ENCODE peak calls at places on chromosome 20, in five cellular contexts. R, E, B, Q and G are unnamed samples. For H3K4me1, the result is how much of the 10 kb centered on the place peaks cover.

GRCh38 chr20:40582531-40582930 is 106.5 kb downstream of the MAFB start:
- DNase-seq in R (peak), E (no peak), B (no peak), Q (no peak), G (no peak)

GRCh38 chr20:9068232-9068781 is 580 bp upstream of the PLCB4 start:
- DNase-seq in R (peak), E (peak), B (peak), Q (peak), G (no peak)

GRCh38 chr20:46803446-46804020 is 91.1 kb upstream of the EYA2 start:
- DNase-seq in R (no peak), E (no peak), B (no peak), Q (no peak), G (no peak)

GRCh38 chr20:24690408-24690807 is 221.0 kb downstream of the SYNDIG1 start:
- DNase-seq in R (no peak), E (no peak), B (no peak), Q (no peak), G (no peak)

GRCh38 chr20:58603656-58604184 is 47.4 kb upstream of the STX16 start:
- DNase-seq in R (no peak), E (no peak), B (no peak), Q (peak), G (no peak)

GRCh38 chr20:137668-138131 is 4.7 kb upstream of the DEFB126 start:
- DNase-seq in R (no peak), E (peak), B (no peak), Q (no peak), G (no peak)

GRCh38 chr20:1389703-1390385 is 3.0 kb downstream of the FKBP1A start:
- DNase-seq in R (no peak), E (no peak), B (no peak), Q (no peak), G (no peak)

GRCh38 chr20:51861726-51862466 is 59.6 kb upstream of the SALL4 start:
- DNase-seq in R (no peak), E (no peak), B (no peak), Q (no peak), G (no peak)

GRCh38 chr20:10558635-10559187 is 115.1 kb downstream of the JAG1 start:
- DNase-seq in R (no peak), E (no peak), B (no peak), Q (no peak), G (peak)

GRCh38 chr20:44074252-44075151 is 112.5 kb downstream of the JPH2 start:
- DNase-seq in R (no peak), E (no peak), B (no peak), Q (no peak), G (peak)

GRCh38 chr20:41245086-41245707 is 72.3 kb downstream of the ZHX3 start:
- DNase-seq in R (no peak), E (no peak), B (no peak), Q (no peak), G (no peak)

GRCh38 chr20:2005359-2005758 is 11.5 kb upstream of the PDYN start:
- DNase-seq in R (no peak), E (no peak), B (no peak), Q (no peak), G (no peak)

GRCh38 chr20:3074812-3075211 is 3.4 kb downstream of the OXT start:
- DNase-seq in R (no peak), E (no peak), B (no peak), Q (no peak), G (no peak)

GRCh38 chr20:3072530-3073250 is 1.3 kb downstream of the OXT start:
- DNase-seq in R (no peak), E (no peak), B (no peak), Q (no peak), G (no peak)

GRCh38 chr20:3071266-3071609 is 182 bp upstream of the OXT start:
- DNase-seq in R (no peak), E (no peak), B (no peak), Q (no peak), G (no peak)

GRCh38 chr20:3068986-3069900 is 2.2 kb upstream of the OXT start:
- DNase-seq in R (no peak), E (no peak), B (no peak), Q (no peak), G (no peak)

GRCh38 chr20:3071610-3072529 is at the start of gene OXT:
- DNase-seq in R (peak), E (no peak), B (no peak), Q (peak), G (no peak)
- H3K4me3 ChIP-seq in R (peak), E (peak), B (peak), Q (peak), G (peak)

DNA sequence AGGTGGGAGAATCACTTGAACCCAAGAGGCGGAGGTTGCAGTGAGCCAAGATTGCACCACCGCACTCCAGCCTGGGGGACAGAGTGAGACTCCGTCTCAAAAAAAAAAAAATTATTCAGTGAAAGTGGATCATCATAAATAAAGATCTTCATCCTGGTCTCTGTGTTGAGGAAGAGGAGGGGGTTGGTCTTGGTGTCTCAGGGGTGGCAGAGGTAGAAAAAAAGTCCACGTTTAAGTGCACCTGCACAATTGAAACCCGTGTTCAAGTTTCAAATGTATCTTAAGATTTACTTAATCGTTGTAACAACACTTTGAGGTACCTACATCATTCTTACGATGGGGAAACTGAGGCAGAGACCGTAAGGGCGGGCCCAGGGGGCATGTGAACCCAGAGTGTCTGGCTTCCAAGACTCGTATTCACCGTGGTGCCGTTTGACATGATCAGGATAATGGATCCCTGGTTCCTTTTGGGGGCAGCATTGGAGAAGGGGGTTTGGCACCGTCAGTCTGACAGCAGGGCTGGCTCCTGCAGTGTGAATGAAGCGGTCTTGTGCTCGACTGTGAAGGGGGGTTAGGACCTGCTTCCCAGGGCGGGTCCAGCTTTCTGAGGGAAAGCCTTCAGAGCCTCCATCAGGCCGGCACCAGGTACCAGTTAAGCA is 32.9 kb upstream of the ID1 start:
- DNase-seq in R (no peak), E (peak), B (no peak), Q (no peak), G (no peak)
- TF ChIP-seq CTCF in R (peak), E (no peak), B (no peak), Q (no peak), G (no peak)

GRCh38 chr20:17941087-17941825 is 27.3 kb downstream of the SNX5 start:
- DNase-seq in R (no peak), E (no peak), B (no peak), Q (no peak), G (no peak)
- H3K4me1 ChIP-seq in R (under half), E (under half), B (under half), Q (under half), G (under half)

DNA sequence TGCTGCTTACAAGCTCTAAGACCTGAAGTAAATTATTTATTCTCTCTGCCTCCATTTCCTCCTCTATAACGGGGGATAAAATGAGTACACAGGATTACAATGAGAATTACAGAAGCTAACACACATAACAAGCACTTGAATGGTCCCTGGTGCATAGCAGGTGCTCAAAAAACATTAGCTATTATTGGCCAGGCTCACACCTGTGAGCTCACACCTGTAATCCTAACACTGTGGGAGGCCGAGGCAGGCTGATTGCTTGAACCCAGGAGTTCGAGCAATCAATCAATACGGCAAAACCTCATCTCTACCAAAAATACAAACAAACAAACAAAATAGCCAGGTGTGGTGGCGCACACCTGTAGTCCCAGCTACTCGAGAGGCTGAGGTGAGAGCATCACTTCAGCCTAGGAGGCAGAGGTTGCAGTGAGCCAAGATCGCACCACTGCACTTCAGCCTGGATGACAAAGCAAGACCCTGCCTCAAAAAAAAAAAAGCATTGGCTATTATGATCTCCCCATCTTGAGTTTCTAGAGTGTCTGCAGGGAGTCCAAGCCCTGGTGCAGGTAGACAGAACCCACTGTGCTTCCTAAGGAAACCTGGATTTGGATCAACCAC is 68.1 kb downstream of the PREX1 start:
- DNase-seq in R (no peak), E (no peak), B (no peak), Q (no peak), G (no peak)
- H3K4me3 ChIP-seq in R (no peak), E (no peak), B (no peak), Q (no peak), G (no peak)

GRCh38 chr20:14935285-14935684 is 597.9 kb upstream of the FLRT3 start:
- DNase-seq in R (no peak), E (no peak), B (no peak), Q (no peak), G (no peak)
- TF ChIP-seq CTCF in R (no peak), E (no peak), B (no peak), Q (no peak), G (no peak)

DNA sequence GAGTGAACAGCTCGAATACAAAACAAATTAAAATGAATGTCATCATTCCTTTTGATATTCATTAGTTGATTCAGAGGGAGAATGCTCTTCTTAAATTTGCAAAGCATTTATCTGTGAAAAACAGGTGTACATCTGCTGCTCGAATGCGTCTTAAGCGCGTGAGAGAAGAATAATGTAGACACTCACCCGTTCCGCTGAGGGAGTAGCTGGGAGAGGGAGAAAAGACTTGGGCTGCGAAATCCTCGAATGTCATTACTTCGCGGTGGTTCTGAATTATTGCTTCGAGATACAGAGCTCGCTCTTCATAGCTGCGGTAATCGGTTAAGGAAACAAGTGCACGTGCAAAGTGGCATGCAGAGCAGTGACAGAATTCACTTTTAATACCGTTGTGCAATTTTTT is 43.9 kb downstream of the INSM1 start:
- DNase-seq in R (no peak), E (no peak), B (no peak), Q (no peak), G (no peak)
- H3K4me1 ChIP-seq in R (under half), E (half or more), B (under half), Q (under half), G (under half)

GRCh38 chr20:63224272-63225081 is 8.5 kb upstream of the YTHDF1 start:
- DNase-seq in R (peak), E (no peak), B (peak), Q (no peak), G (no peak)
- H3K4me3 ChIP-seq in R (no peak), E (no peak), B (no peak), Q (no peak), G (no peak)

DNA sequence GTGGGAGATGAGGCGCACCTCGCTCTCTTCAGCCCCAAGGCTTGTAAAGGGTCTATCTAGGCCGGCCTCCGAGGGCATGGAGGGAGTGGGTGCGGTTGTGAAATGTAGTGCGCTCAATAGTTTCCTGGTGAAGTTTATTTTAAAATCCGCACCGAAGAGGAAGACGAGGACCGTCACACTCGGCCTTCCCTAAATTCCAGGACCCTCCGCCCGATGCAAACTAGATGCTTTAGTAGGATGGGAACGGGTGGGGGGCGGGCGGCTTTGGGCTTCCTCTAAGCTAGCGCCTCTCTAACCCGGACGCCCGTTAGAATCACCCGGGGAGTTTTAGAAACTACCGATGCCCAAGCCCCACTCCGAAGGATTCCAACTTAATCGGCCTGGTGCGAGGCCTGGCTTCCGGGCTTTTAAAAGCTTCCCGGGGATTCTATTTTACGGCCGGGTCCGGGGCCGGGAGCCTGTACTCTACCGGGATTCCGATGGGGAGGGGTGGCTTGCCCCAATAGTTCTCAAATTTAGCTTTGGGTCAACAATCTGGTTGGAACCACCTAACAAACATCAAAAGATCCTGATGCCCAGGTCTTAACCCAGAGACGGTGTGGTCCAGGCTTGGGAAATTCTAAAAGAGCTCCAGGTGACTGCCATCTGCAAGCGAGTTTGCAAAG is 548 bp upstream of the BCAS4 start:
- DNase-seq in R (peak), E (peak), B (peak), Q (peak), G (no peak)
- TF ChIP-seq CTCF in R (no peak), E (peak), B (no peak), Q (no peak), G (no peak)